ENCODE peak calls at places on chromosomes 6 and 20, in seven cellular contexts. One of them, this sample, is unnamed.

GRCh38 chr6:37840143-37840939 is 20.8 kb downstream of the ZFAND3 start:
- DNase-seq in endothelial cell: no peak
- DNase-seq in aorta: no peak
- DNase-seq in dermis microvascular lymphatic vessel endothelial cell: no peak
- DNase-seq in CD8-positive, alpha-beta memory T cell: no peak
- DNase-seq in foreskin fibroblast: no peak
- DNase-seq in iPS-NIHi11: no peak
- DNase-seq in this sample: no peak

GRCh38 chr6:1103945-1104623 is 207.8 kb upstream of the FOXQ1 start:
- DNase-seq in endothelial cell: no peak
- DNase-seq in aorta: no peak
- DNase-seq in dermis microvascular lymphatic vessel endothelial cell: no peak
- DNase-seq in CD8-positive, alpha-beta memory T cell: no peak
- DNase-seq in foreskin fibroblast: no peak
- DNase-seq in iPS-NIHi11: peak
- DNase-seq in this sample: no peak

GRCh38 chr20:33070413-33071053 is 8.9 kb upstream of the BPIFB4 start:
- DNase-seq in endothelial cell: no peak
- DNase-seq in aorta: peak
- DNase-seq in dermis microvascular lymphatic vessel endothelial cell: no peak
- DNase-seq in CD8-positive, alpha-beta memory T cell: no peak
- DNase-seq in foreskin fibroblast: no peak
- DNase-seq in iPS-NIHi11: no peak
- DNase-seq in this sample: no peak

GRCh38 chr6:36098920-36099647 is 31.2 kb upstream of the MAPK13 start:
- DNase-seq in endothelial cell: no peak
- DNase-seq in aorta: no peak
- DNase-seq in dermis microvascular lymphatic vessel endothelial cell: no peak
- DNase-seq in CD8-positive, alpha-beta memory T cell: no peak
- DNase-seq in foreskin fibroblast: no peak
- DNase-seq in iPS-NIHi11: peak
- DNase-seq in this sample: no peak

GRCh38 chr6:27752038-27752885 is 159.9 kb downstream of the OR2B2 start:
- DNase-seq in endothelial cell: peak
- DNase-seq in aorta: no peak
- DNase-seq in dermis microvascular lymphatic vessel endothelial cell: peak
- DNase-seq in CD8-positive, alpha-beta memory T cell: peak
- DNase-seq in foreskin fibroblast: peak
- DNase-seq in iPS-NIHi11: peak
- DNase-seq in this sample: peak

GRCh38 chr6:133683603-133684002 is 205.3 kb upstream of the TCF21 start:
- DNase-seq in endothelial cell: no peak
- DNase-seq in aorta: no peak
- DNase-seq in dermis microvascular lymphatic vessel endothelial cell: no peak
- DNase-seq in CD8-positive, alpha-beta memory T cell: no peak
- DNase-seq in foreskin fibroblast: no peak
- DNase-seq in iPS-NIHi11: no peak
- DNase-seq in this sample: no peak

GRCh38 chr6:17423018-17423417 is 29.6 kb downstream of the CAP2 start:
- DNase-seq in endothelial cell: no peak
- DNase-seq in aorta: no peak
- DNase-seq in dermis microvascular lymphatic vessel endothelial cell: no peak
- DNase-seq in CD8-positive, alpha-beta memory T cell: no peak
- DNase-seq in foreskin fibroblast: no peak
- DNase-seq in iPS-NIHi11: no peak
- DNase-seq in this sample: no peak

GRCh38 chr6:159267165-159267564 is 98.0 kb downstream of the FNDC1 start:
- DNase-seq in endothelial cell: peak
- DNase-seq in aorta: no peak
- DNase-seq in dermis microvascular lymphatic vessel endothelial cell: no peak
- DNase-seq in CD8-positive, alpha-beta memory T cell: no peak
- DNase-seq in foreskin fibroblast: no peak
- DNase-seq in iPS-NIHi11: peak
- DNase-seq in this sample: no peak

GRCh38 chr6:42901538-42901957 is 14.3 kb upstream of the PTCRA start:
- DNase-seq in endothelial cell: peak
- DNase-seq in aorta: no peak
- DNase-seq in dermis microvascular lymphatic vessel endothelial cell: peak
- DNase-seq in CD8-positive, alpha-beta memory T cell: peak
- DNase-seq in foreskin fibroblast: peak
- DNase-seq in iPS-NIHi11: peak
- DNase-seq in this sample: peak

GRCh38 chr20:62063981-62064787 is 1.5 kb downstream of the TAF4 start:
- DNase-seq in endothelial cell: peak
- DNase-seq in aorta: no peak
- DNase-seq in dermis microvascular lymphatic vessel endothelial cell: peak
- DNase-seq in CD8-positive, alpha-beta memory T cell: no peak
- DNase-seq in foreskin fibroblast: no peak
- DNase-seq in iPS-NIHi11: peak
- DNase-seq in this sample: peak

GRCh38 chr20:29874476-29875202 is 1382.8 kb upstream of the DEFB115 start:
- DNase-seq in endothelial cell: no peak
- DNase-seq in aorta: peak
- DNase-seq in dermis microvascular lymphatic vessel endothelial cell: no peak
- DNase-seq in CD8-positive, alpha-beta memory T cell: no peak
- DNase-seq in foreskin fibroblast: no peak
- DNase-seq in iPS-NIHi11: no peak
- DNase-seq in this sample: no peak

GRCh38 chr20:36821964-36822437 is 48.4 kb upstream of the DSN1 start:
- DNase-seq in endothelial cell: no peak
- DNase-seq in aorta: no peak
- DNase-seq in dermis microvascular lymphatic vessel endothelial cell: no peak
- DNase-seq in CD8-positive, alpha-beta memory T cell: no peak
- DNase-seq in foreskin fibroblast: no peak
- DNase-seq in iPS-NIHi11: no peak
- DNase-seq in this sample: no peak

GRCh38 chr6:18237167-18237566 is 27.2 kb downstream of the DEK start:
- DNase-seq in endothelial cell: no peak
- DNase-seq in aorta: no peak
- DNase-seq in dermis microvascular lymphatic vessel endothelial cell: no peak
- DNase-seq in CD8-positive, alpha-beta memory T cell: no peak
- DNase-seq in foreskin fibroblast: no peak
- DNase-seq in iPS-NIHi11: no peak
- DNase-seq in this sample: no peak

GRCh38 chr20:34390769-34391447 is 27.8 kb downstream of the ITCH start:
- DNase-seq in endothelial cell: no peak
- DNase-seq in aorta: peak
- DNase-seq in dermis microvascular lymphatic vessel endothelial cell: peak
- DNase-seq in CD8-positive, alpha-beta memory T cell: peak
- DNase-seq in foreskin fibroblast: peak
- DNase-seq in iPS-NIHi11: no peak
- DNase-seq in this sample: peak

GRCh38 chr20:25378884-25379733 is 11.5 kb downstream of the ABHD12 start:
- DNase-seq in endothelial cell: no peak
- DNase-seq in aorta: no peak
- DNase-seq in dermis microvascular lymphatic vessel endothelial cell: no peak
- DNase-seq in CD8-positive, alpha-beta memory T cell: no peak
- DNase-seq in foreskin fibroblast: no peak
- DNase-seq in iPS-NIHi11: no peak
- DNase-seq in this sample: no peak

GRCh38 chr20:45407067-45407745 is 883 bp upstream of the DBNDD2 start:
- DNase-seq in endothelial cell: peak
- DNase-seq in aorta: peak
- DNase-seq in dermis microvascular lymphatic vessel endothelial cell: peak
- DNase-seq in CD8-positive, alpha-beta memory T cell: no peak
- DNase-seq in foreskin fibroblast: no peak
- DNase-seq in iPS-NIHi11: peak
- DNase-seq in this sample: peak

GRCh38 chr6:129069006-129069405 is 186.1 kb downstream of the LAMA2 start:
- DNase-seq in endothelial cell: no peak
- DNase-seq in aorta: no peak
- DNase-seq in dermis microvascular lymphatic vessel endothelial cell: no peak
- DNase-seq in CD8-positive, alpha-beta memory T cell: no peak
- DNase-seq in foreskin fibroblast: no peak
- DNase-seq in iPS-NIHi11: no peak
- DNase-seq in this sample: no peak

GRCh38 chr6:168384045-168385038 is 56.6 kb upstream of the SMOC2 start:
- DNase-seq in endothelial cell: no peak
- DNase-seq in aorta: peak
- DNase-seq in dermis microvascular lymphatic vessel endothelial cell: no peak
- DNase-seq in CD8-positive, alpha-beta memory T cell: no peak
- DNase-seq in foreskin fibroblast: no peak
- DNase-seq in iPS-NIHi11: no peak
- DNase-seq in this sample: no peak

GRCh38 chr6:31010393-31011060 is at the start of gene MUC22:
- DNase-seq in endothelial cell: no peak
- DNase-seq in aorta: no peak
- DNase-seq in dermis microvascular lymphatic vessel endothelial cell: peak
- DNase-seq in CD8-positive, alpha-beta memory T cell: no peak
- DNase-seq in foreskin fibroblast: peak
- DNase-seq in iPS-NIHi11: no peak
- DNase-seq in this sample: no peak

GRCh38 chr6:159252955-159253508 is 83.8 kb downstream of the FNDC1 start:
- DNase-seq in endothelial cell: peak
- DNase-seq in aorta: no peak
- DNase-seq in dermis microvascular lymphatic vessel endothelial cell: peak
- DNase-seq in CD8-positive, alpha-beta memory T cell: no peak
- DNase-seq in foreskin fibroblast: peak
- DNase-seq in iPS-NIHi11: peak
- DNase-seq in this sample: peak

GRCh38 chr6:110875548-110876169 is 1.1 kb downstream of the AMD1 start:
- DNase-seq in endothelial cell: peak
- DNase-seq in aorta: peak
- DNase-seq in dermis microvascular lymphatic vessel endothelial cell: peak
- DNase-seq in CD8-positive, alpha-beta memory T cell: peak
- DNase-seq in foreskin fibroblast: peak
- DNase-seq in iPS-NIHi11: peak
- DNase-seq in this sample: peak

GRCh38 chr6:52263709-52264320 is 19.5 kb upstream of the IL17F start:
- DNase-seq in endothelial cell: peak
- DNase-seq in aorta: peak
- DNase-seq in dermis microvascular lymphatic vessel endothelial cell: peak
- DNase-seq in CD8-positive, alpha-beta memory T cell: peak
- DNase-seq in foreskin fibroblast: peak
- DNase-seq in iPS-NIHi11: peak
- DNase-seq in this sample: peak

GRCh38 chr20:3613821-3614440 is 49.3 kb downstream of the GFRA4 start:
- DNase-seq in endothelial cell: no peak
- DNase-seq in aorta: no peak
- DNase-seq in dermis microvascular lymphatic vessel endothelial cell: no peak
- DNase-seq in CD8-positive, alpha-beta memory T cell: no peak
- DNase-seq in foreskin fibroblast: peak
- DNase-seq in iPS-NIHi11: peak
- DNase-seq in this sample: no peak

GRCh38 chr20:13868331-13868730 is 83.5 kb downstream of the NDUFAF5 start:
- DNase-seq in endothelial cell: no peak
- DNase-seq in aorta: peak
- DNase-seq in dermis microvascular lymphatic vessel endothelial cell: no peak
- DNase-seq in CD8-positive, alpha-beta memory T cell: no peak
- DNase-seq in foreskin fibroblast: peak
- DNase-seq in iPS-NIHi11: no peak
- DNase-seq in this sample: no peak

GRCh38 chr6:121651420-121651819 is 216.0 kb downstream of the GJA1 start:
- DNase-seq in endothelial cell: peak
- DNase-seq in aorta: no peak
- DNase-seq in dermis microvascular lymphatic vessel endothelial cell: peak
- DNase-seq in CD8-positive, alpha-beta memory T cell: no peak
- DNase-seq in foreskin fibroblast: no peak
- DNase-seq in iPS-NIHi11: no peak
- DNase-seq in this sample: peak

GRCh38 chr20:3156811-3157619 is 2.6 kb downstream of the FASTKD5 start:
- DNase-seq in endothelial cell: no peak
- DNase-seq in aorta: no peak
- DNase-seq in dermis microvascular lymphatic vessel endothelial cell: no peak
- DNase-seq in CD8-positive, alpha-beta memory T cell: no peak
- DNase-seq in foreskin fibroblast: no peak
- DNase-seq in iPS-NIHi11: no peak
- DNase-seq in this sample: no peak

GRCh38 chr20:32519367-32519730 is 65.8 kb downstream of the NOL4L start:
- DNase-seq in endothelial cell: no peak
- DNase-seq in aorta: peak
- DNase-seq in dermis microvascular lymphatic vessel endothelial cell: no peak
- DNase-seq in CD8-positive, alpha-beta memory T cell: no peak
- DNase-seq in foreskin fibroblast: no peak
- DNase-seq in iPS-NIHi11: no peak
- DNase-seq in this sample: no peak

GRCh38 chr20:24798930-24799705 is 150.0 kb upstream of the CST7 start:
- DNase-seq in endothelial cell: no peak
- DNase-seq in aorta: peak
- DNase-seq in dermis microvascular lymphatic vessel endothelial cell: no peak
- DNase-seq in CD8-positive, alpha-beta memory T cell: no peak
- DNase-seq in foreskin fibroblast: no peak
- DNase-seq in iPS-NIHi11: no peak
- DNase-seq in this sample: no peak

GRCh38 chr6:4008324-4009047 is 70.5 kb downstream of the FAM217A start:
- DNase-seq in endothelial cell: no peak
- DNase-seq in aorta: no peak
- DNase-seq in dermis microvascular lymphatic vessel endothelial cell: peak
- DNase-seq in CD8-positive, alpha-beta memory T cell: no peak
- DNase-seq in foreskin fibroblast: peak
- DNase-seq in iPS-NIHi11: no peak
- DNase-seq in this sample: peak

GRCh38 chr6:125812394-125813231 is 21.9 kb downstream of the NCOA7 start:
- DNase-seq in endothelial cell: no peak
- DNase-seq in aorta: no peak
- DNase-seq in dermis microvascular lymphatic vessel endothelial cell: peak
- DNase-seq in CD8-positive, alpha-beta memory T cell: no peak
- DNase-seq in foreskin fibroblast: peak
- DNase-seq in iPS-NIHi11: no peak
- DNase-seq in this sample: no peak

GRCh38 chr6:169097336-169098052 is 156.2 kb downstream of the THBS2 start:
- DNase-seq in endothelial cell: no peak
- DNase-seq in aorta: no peak
- DNase-seq in dermis microvascular lymphatic vessel endothelial cell: no peak
- DNase-seq in CD8-positive, alpha-beta memory T cell: no peak
- DNase-seq in foreskin fibroblast: peak
- DNase-seq in iPS-NIHi11: no peak
- DNase-seq in this sample: no peak

This sample was measured in SW480.